ENCODE peak calls at places on chromosome 1, in eight cellular contexts. One of them, this sample, is unnamed. For H3K9me3, the result is how much of the 10 kb centered on the place peaks cover.

GRCh38 chr1:30688920-30689794 is 34.2 kb downstream of the MATN1 start:
- DNase-seq in colonic mucosa: no peak
- DNase-seq in endothelial cell of umbilical vein: no peak
- DNase-seq in mammary epithelial cell: no peak
- DNase-seq in endodermal cell: peak
- DNase-seq in IMR-90: no peak
- DNase-seq in H9: no peak
- DNase-seq in PC-3: no peak
- DNase-seq in this sample: no peak

GRCh38 chr1:161481624-161482392 is 23.4 kb upstream of the FCGR2A start:
- DNase-seq in colonic mucosa: no peak
- DNase-seq in mammary epithelial cell: peak
- DNase-seq in PC-3: peak
- DNase-seq in endodermal cell: no peak
- DNase-seq in H9: no peak
- DNase-seq in IMR-90: no peak
- DNase-seq in endothelial cell of umbilical vein: no peak
- DNase-seq in this sample: peak

GRCh38 chr1:152459596-152460528 is 45.8 kb upstream of the CRNN start:
- DNase-seq in colonic mucosa: peak
- DNase-seq in mammary epithelial cell: peak
- DNase-seq in endodermal cell: peak
- DNase-seq in H9: peak
- DNase-seq in IMR-90: peak
- DNase-seq in endothelial cell of umbilical vein: peak
- DNase-seq in PC-3: peak
- DNase-seq in this sample: no peak

GRCh38 chr1:65068202-65069011 is 79.6 kb upstream of the AK4 start:
- DNase-seq in H9: no peak
- DNase-seq in colonic mucosa: peak
- DNase-seq in PC-3: peak
- DNase-seq in endothelial cell of umbilical vein: peak
- DNase-seq in endodermal cell: no peak
- DNase-seq in IMR-90: peak
- DNase-seq in mammary epithelial cell: peak
- DNase-seq in this sample: no peak

GRCh38 chr1:218347316-218347712 is 2.2 kb downstream of the TGFB2 start:
- DNase-seq in H9: peak
- DNase-seq in endodermal cell: peak
- DNase-seq in mammary epithelial cell: peak
- DNase-seq in IMR-90: peak
- DNase-seq in colonic mucosa: no peak
- DNase-seq in endothelial cell of umbilical vein: no peak
- DNase-seq in PC-3: peak
- DNase-seq in this sample: no peak

GRCh38 chr1:36238433-36238832 is 14.2 kb downstream of the THRAP3 start:
- DNase-seq in IMR-90: peak
- DNase-seq in mammary epithelial cell: no peak
- DNase-seq in colonic mucosa: no peak
- DNase-seq in H9: no peak
- DNase-seq in PC-3: no peak
- DNase-seq in endothelial cell of umbilical vein: no peak
- DNase-seq in endodermal cell: peak
- DNase-seq in this sample: no peak

GRCh38 chr1:76547916-76548315 is 319.4 kb upstream of the ST6GALNAC5 start:
- DNase-seq in PC-3: no peak
- DNase-seq in H9: peak
- DNase-seq in IMR-90: no peak
- DNase-seq in endodermal cell: peak
- DNase-seq in colonic mucosa: peak
- DNase-seq in endothelial cell of umbilical vein: no peak
- DNase-seq in mammary epithelial cell: no peak
- DNase-seq in this sample: no peak

GRCh38 chr1:58886611-58887010 is 102.8 kb upstream of the JUN start:
- DNase-seq in endothelial cell of umbilical vein: no peak
- DNase-seq in H9: no peak
- DNase-seq in mammary epithelial cell: no peak
- DNase-seq in endodermal cell: no peak
- DNase-seq in colonic mucosa: peak
- DNase-seq in IMR-90: no peak
- DNase-seq in PC-3: no peak
- DNase-seq in this sample: no peak

GRCh38 chr1:235946570-235946981 is 79.9 kb upstream of the LYST start:
- DNase-seq in IMR-90: peak
- DNase-seq in mammary epithelial cell: peak
- DNase-seq in H9: no peak
- DNase-seq in endothelial cell of umbilical vein: no peak
- DNase-seq in colonic mucosa: peak
- DNase-seq in PC-3: peak
- DNase-seq in endodermal cell: no peak
- DNase-seq in this sample: no peak
- TF ChIP-seq CTCF in IMR-90: peak
- TF ChIP-seq CTCF in mammary epithelial cell: no peak
- TF ChIP-seq CTCF in H9: peak
- TF ChIP-seq CTCF in endothelial cell of umbilical vein: no peak
- TF ChIP-seq CTCF in colonic mucosa: no peak
- TF ChIP-seq CTCF in PC-3: peak
- TF ChIP-seq CTCF in endodermal cell: no peak
- TF ChIP-seq CTCF in this sample: peak

GRCh38 chr1:108142773-108143394 is 57.3 kb downstream of the SLC25A24 start:
- DNase-seq in IMR-90: peak
- DNase-seq in colonic mucosa: no peak
- DNase-seq in endothelial cell of umbilical vein: peak
- DNase-seq in endodermal cell: no peak
- DNase-seq in H9: no peak
- DNase-seq in mammary epithelial cell: peak
- DNase-seq in PC-3: peak
- DNase-seq in this sample: no peak
- H3K9me3 ChIP-seq in IMR-90: under half
- H3K9me3 ChIP-seq in colonic mucosa: under half
- H3K9me3 ChIP-seq in endothelial cell of umbilical vein: under half
- H3K9me3 ChIP-seq in endodermal cell: half or more
- H3K9me3 ChIP-seq in H9: under half
- H3K9me3 ChIP-seq in mammary epithelial cell: under half
- H3K9me3 ChIP-seq in PC-3: under half
- H3K9me3 ChIP-seq in this sample: under half

GRCh38 chr1:27402349-27402754 is 9.9 kb downstream of the GPR3 start:
- DNase-seq in endodermal cell: peak
- DNase-seq in PC-3: peak
- DNase-seq in mammary epithelial cell: peak
- DNase-seq in endothelial cell of umbilical vein: peak
- DNase-seq in IMR-90: peak
- DNase-seq in H9: peak
- DNase-seq in colonic mucosa: peak
- DNase-seq in this sample: no peak
- H3K9ac ChIP-seq in endodermal cell: no peak
- H3K9ac ChIP-seq in PC-3: no peak
- H3K9ac ChIP-seq in mammary epithelial cell: no peak
- H3K9ac ChIP-seq in endothelial cell of umbilical vein: no peak
- H3K9ac ChIP-seq in IMR-90: no peak
- H3K9ac ChIP-seq in H9: no peak
- H3K9ac ChIP-seq in colonic mucosa: no peak
- H3K9ac ChIP-seq in this sample: no peak

GRCh38 chr1:16988210-16988609 is 7.8 kb upstream of the MFAP2 start:
- DNase-seq in endodermal cell: no peak
- DNase-seq in endothelial cell of umbilical vein: no peak
- DNase-seq in H9: no peak
- DNase-seq in PC-3: no peak
- DNase-seq in IMR-90: no peak
- DNase-seq in mammary epithelial cell: no peak
- DNase-seq in colonic mucosa: no peak
- DNase-seq in this sample: no peak
- TF ChIP-seq CTCF in endodermal cell: no peak
- TF ChIP-seq CTCF in endothelial cell of umbilical vein: no peak
- TF ChIP-seq CTCF in H9: no peak
- TF ChIP-seq CTCF in PC-3: no peak
- TF ChIP-seq CTCF in IMR-90: no peak
- TF ChIP-seq CTCF in mammary epithelial cell: no peak
- TF ChIP-seq CTCF in colonic mucosa: no peak
- TF ChIP-seq CTCF in this sample: no peak

GRCh38 chr1:208430220-208430619 is 186.0 kb upstream of the PLXNA2 start:
- DNase-seq in H9: no peak
- DNase-seq in endodermal cell: peak
- DNase-seq in colonic mucosa: no peak
- DNase-seq in IMR-90: no peak
- DNase-seq in PC-3: no peak
- DNase-seq in mammary epithelial cell: no peak
- DNase-seq in endothelial cell of umbilical vein: no peak
- DNase-seq in this sample: no peak

GRCh38 chr1:208431721-208432120 is 187.5 kb upstream of the PLXNA2 start:
- DNase-seq in endothelial cell of umbilical vein: no peak
- DNase-seq in IMR-90: peak
- DNase-seq in PC-3: peak
- DNase-seq in endodermal cell: no peak
- DNase-seq in colonic mucosa: no peak
- DNase-seq in H9: no peak
- DNase-seq in mammary epithelial cell: peak
- DNase-seq in this sample: no peak

GRCh38 chr1:208432346-208432745 is 188.2 kb upstream of the PLXNA2 start:
- DNase-seq in H9: no peak
- DNase-seq in endothelial cell of umbilical vein: no peak
- DNase-seq in mammary epithelial cell: no peak
- DNase-seq in IMR-90: no peak
- DNase-seq in endodermal cell: no peak
- DNase-seq in colonic mucosa: no peak
- DNase-seq in PC-3: no peak
- DNase-seq in this sample: no peak

GRCh38 chr1:208434008-208434407 is 189.8 kb upstream of the PLXNA2 start:
- DNase-seq in endothelial cell of umbilical vein: no peak
- DNase-seq in IMR-90: no peak
- DNase-seq in mammary epithelial cell: no peak
- DNase-seq in H9: no peak
- DNase-seq in PC-3: no peak
- DNase-seq in endodermal cell: no peak
- DNase-seq in colonic mucosa: no peak
- DNase-seq in this sample: no peak

GRCh38 chr1:208433086-208433485 is 188.9 kb upstream of the PLXNA2 start:
- DNase-seq in endothelial cell of umbilical vein: no peak
- DNase-seq in PC-3: no peak
- DNase-seq in IMR-90: no peak
- DNase-seq in mammary epithelial cell: peak
- DNase-seq in endodermal cell: no peak
- DNase-seq in H9: no peak
- DNase-seq in colonic mucosa: no peak
- DNase-seq in this sample: no peak
- H3K9me3 ChIP-seq in endothelial cell of umbilical vein: under half
- H3K9me3 ChIP-seq in PC-3: under half
- H3K9me3 ChIP-seq in IMR-90: under half
- H3K9me3 ChIP-seq in mammary epithelial cell: under half
- H3K9me3 ChIP-seq in endodermal cell: under half
- H3K9me3 ChIP-seq in H9: under half
- H3K9me3 ChIP-seq in colonic mucosa: under half
- H3K9me3 ChIP-seq in this sample: under half

This sample was measured in keratinocyte.